ENCODE peak calls at places on chromosome 11, in eight cellular contexts. L is psoas muscle; W is effector CD4-positive, alpha-beta T cell; F is neural progenitor cell; N is stimulated activated CD4-positive, alpha-beta T cell treated with anti-CD3 and anti-CD28 coated beads, Interleukin-2, amount 100 ng/mL, for 48 hours; E is B cell; K is GDM1; V is Kasumi-1. Y is an unnamed sample.
A peak's percentile ranks its signal among the peaks of the same experiment; 100 is the strongest.

GRCh38 chr11:46112961-46113617 is 8.2 kb downstream of the PHF21A start:
- DNase-seq in W (peak; percentile 40), F (peak; percentile 73), E (no peak), V (peak; percentile 96), K (peak; percentile 50), L (no peak), N (no peak), Y (peak; percentile 72)

GRCh38 chr11:133515075-133515474 is 17.2 kb downstream of the OPCML start:
- DNase-seq in V (no peak), K (no peak), N (no peak), F (no peak), L (no peak), E (no peak), W (no peak), Y (no peak)

GRCh38 chr11:119476666-119477331 is 53.8 kb upstream of the THY1 start:
- DNase-seq in V (no peak), L (no peak), W (no peak), F (no peak), E (peak; percentile 17), K (no peak), N (no peak), Y (no peak)

GRCh38 chr11:36450391-36450714 is 59.7 kb downstream of the TRAF6 start:
- DNase-seq in W (no peak), F (no peak), V (no peak), N (no peak), E (no peak), K (no peak), L (no peak), Y (no peak)

GRCh38 chr11:10909141-10909883 is 51.5 kb upstream of the ZBED5 start:
- DNase-seq in V (no peak), N (no peak), L (no peak), W (no peak), F (no peak), K (no peak), E (no peak), Y (no peak)

GRCh38 chr11:58742140-58742539 is 10.4 kb upstream of the GLYAT start:
- DNase-seq in E (no peak), L (no peak), W (no peak), N (no peak), V (no peak), F (no peak), K (no peak), Y (no peak)

GRCh38 chr11:100805509-100806199 is 118.6 kb downstream of the ARHGAP42 start:
- DNase-seq in W (no peak), N (no peak), E (no peak), L (no peak), K (no peak), V (no peak), F (no peak), Y (no peak)

GRCh38 chr11:64846998-64847666 is 2.7 kb upstream of the CDC42BPG start:
- DNase-seq in L (peak; percentile 93), F (peak; percentile 97), N (peak; percentile 98), W (peak; percentile 94), E (peak; percentile 92), V (peak; percentile 90), K (peak; percentile 79), Y (peak; percentile 98)

GRCh38 chr11:61890536-61891330 is 612 bp downstream of the FADS3 start:
- DNase-seq in N (no peak), K (no peak), F (peak; percentile 71), W (peak; percentile 18), V (peak; percentile 17), E (peak; percentile 63), L (peak; percentile 85), Y (peak; percentile 81)

GRCh38 chr11:69041516-69041915 is 7.2 kb upstream of the TPCN2 start:
- DNase-seq in F (no peak), E (no peak), K (no peak), L (no peak), N (no peak), W (no peak), V (no peak), Y (no peak)

GRCh38 chr11:43567396-43567975 is 113.1 kb upstream of the HSD17B12 start:
- DNase-seq in W (no peak), N (no peak), V (peak; percentile 75), L (no peak), K (no peak), F (peak; percentile 69), E (no peak), Y (peak; percentile 78)

GRCh38 chr11:63670738-63671321 is 346 bp downstream of the ATL3 start:
- DNase-seq in F (peak; percentile 74), W (no peak), K (peak; percentile 13), E (peak; percentile 50), L (peak; percentile 59), V (peak; percentile 36), N (peak; percentile 23), Y (peak; percentile 52)

GRCh38 chr11:134466035-134466908 is 54.2 kb upstream of the B3GAT1 start:
- DNase-seq in N (no peak), L (no peak), V (no peak), K (no peak), F (peak; percentile 76), W (no peak), E (no peak), Y (no peak)

GRCh38 chr11:2213384-2213842 is 41.8 kb upstream of the TH start:
- DNase-seq in V (no peak), F (peak; percentile 54), L (peak; percentile 15), W (no peak), E (no peak), K (no peak), N (peak; percentile 21), Y (no peak)

GRCh38 chr11:23280088-23280487 is 419.8 kb upstream of the CCDC179 start:
- DNase-seq in N (no peak), K (no peak), L (no peak), E (no peak), W (no peak), F (no peak), V (no peak), Y (no peak)

GRCh38 chr11:131760191-131760951 is 390.0 kb downstream of the NTM start:
- DNase-seq in K (no peak), E (no peak), V (no peak), L (no peak), W (no peak), F (peak; percentile 75), N (no peak), Y (peak; percentile 58)

GRCh38 chr11:35324981-35325380 is 94.4 kb downstream of the SLC1A2 start:
- DNase-seq in N (no peak), L (no peak), F (no peak), V (no peak), E (no peak), K (no peak), W (no peak), Y (no peak)

GRCh38 chr11:86218125-86219081 is 26.1 kb upstream of the EED start:
- DNase-seq in V (peak; percentile 82), W (peak; percentile 30), F (peak; percentile 78), N (peak; percentile 63), K (peak; percentile 47), L (peak; percentile 56), E (no peak), Y (peak; percentile 83)

Y was measured in hepatocyte.